ENCODE peak calls at places on chromosomes 2 and 18, in nine cellular contexts. One of them, this sample, is unnamed.
A peak's percentile ranks its signal among the peaks of the same experiment; 100 is the strongest.

GRCh38 chr2:157866666-157867642 is 9.2 kb downstream of the ACVR1 start:
- DNase-seq in neural progenitor cell: no peak
- DNase-seq in cardiac muscle cell: no peak
- DNase-seq in GM12865: no peak
- DNase-seq in GM06990: no peak
- DNase-seq in OCI-LY7: no peak
- DNase-seq in cardiac fibroblast: no peak
- DNase-seq in epithelial cell of esophagus: no peak
- DNase-seq in upper lobe of left lung: no peak
- DNase-seq in this sample: no peak

GRCh38 chr18:50970006-50970405 is 2.2 kb downstream of the ELAC1 start:
- DNase-seq in GM06990: no peak
- DNase-seq in neural progenitor cell: no peak
- DNase-seq in upper lobe of left lung: no peak
- DNase-seq in OCI-LY7: no peak
- DNase-seq in cardiac muscle cell: no peak
- DNase-seq in epithelial cell of esophagus: peak; percentile 51
- DNase-seq in GM12865: no peak
- DNase-seq in cardiac fibroblast: no peak
- DNase-seq in this sample: no peak

GRCh38 chr2:72998234-72998651 is 73.3 kb downstream of the SFXN5 start:
- DNase-seq in neural progenitor cell: no peak
- DNase-seq in GM12865: no peak
- DNase-seq in cardiac muscle cell: no peak
- DNase-seq in cardiac fibroblast: no peak
- DNase-seq in GM06990: no peak
- DNase-seq in epithelial cell of esophagus: no peak
- DNase-seq in upper lobe of left lung: no peak
- DNase-seq in OCI-LY7: no peak
- DNase-seq in this sample: no peak

GRCh38 chr2:2950403-2950952 is 427.1 kb downstream of the EIPR1 start:
- DNase-seq in cardiac muscle cell: no peak
- DNase-seq in OCI-LY7: no peak
- DNase-seq in upper lobe of left lung: no peak
- DNase-seq in epithelial cell of esophagus: no peak
- DNase-seq in GM06990: no peak
- DNase-seq in neural progenitor cell: no peak
- DNase-seq in GM12865: no peak
- DNase-seq in cardiac fibroblast: no peak
- DNase-seq in this sample: no peak

GRCh38 chr18:45835057-45835634 is 9.7 kb downstream of the SIGLEC15 start:
- DNase-seq in OCI-LY7: no peak
- DNase-seq in GM12865: no peak
- DNase-seq in GM06990: no peak
- DNase-seq in cardiac fibroblast: no peak
- DNase-seq in neural progenitor cell: no peak
- DNase-seq in cardiac muscle cell: no peak
- DNase-seq in epithelial cell of esophagus: no peak
- DNase-seq in upper lobe of left lung: no peak
- DNase-seq in this sample: no peak

GRCh38 chr2:240157147-240157470 is 16.7 kb upstream of the OTOS start:
- DNase-seq in OCI-LY7: no peak
- DNase-seq in GM12865: no peak
- DNase-seq in cardiac muscle cell: no peak
- DNase-seq in GM06990: no peak
- DNase-seq in upper lobe of left lung: no peak
- DNase-seq in neural progenitor cell: no peak
- DNase-seq in cardiac fibroblast: no peak
- DNase-seq in epithelial cell of esophagus: no peak
- DNase-seq in this sample: no peak

GRCh38 chr2:8043295-8043694 is 638.6 kb upstream of the ID2 start:
- DNase-seq in cardiac fibroblast: no peak
- DNase-seq in GM06990: no peak
- DNase-seq in GM12865: no peak
- DNase-seq in cardiac muscle cell: no peak
- DNase-seq in epithelial cell of esophagus: no peak
- DNase-seq in OCI-LY7: no peak
- DNase-seq in neural progenitor cell: no peak
- DNase-seq in upper lobe of left lung: no peak
- DNase-seq in this sample: no peak

GRCh38 chr18:34818069-34818468 is 108.0 kb downstream of the DTNA start:
- DNase-seq in cardiac muscle cell: no peak
- DNase-seq in upper lobe of left lung: no peak
- DNase-seq in neural progenitor cell: no peak
- DNase-seq in cardiac fibroblast: no peak
- DNase-seq in epithelial cell of esophagus: no peak
- DNase-seq in GM12865: no peak
- DNase-seq in OCI-LY7: no peak
- DNase-seq in GM06990: no peak
- DNase-seq in this sample: no peak

GRCh38 chr2:95346236-95346737 is 49.1 kb downstream of the KCNIP3 start:
- DNase-seq in neural progenitor cell: no peak
- DNase-seq in cardiac muscle cell: peak; percentile 80
- DNase-seq in OCI-LY7: no peak
- DNase-seq in GM06990: no peak
- DNase-seq in epithelial cell of esophagus: peak; percentile 49
- DNase-seq in cardiac fibroblast: peak; percentile 40
- DNase-seq in GM12865: no peak
- DNase-seq in upper lobe of left lung: peak; percentile 93
- DNase-seq in this sample: peak; percentile 67

GRCh38 chr2:7392076-7392787 is 475.0 kb downstream of the RNF144A start:
- DNase-seq in GM06990: no peak
- DNase-seq in upper lobe of left lung: no peak
- DNase-seq in GM12865: no peak
- DNase-seq in cardiac fibroblast: no peak
- DNase-seq in epithelial cell of esophagus: no peak
- DNase-seq in cardiac muscle cell: no peak
- DNase-seq in OCI-LY7: no peak
- DNase-seq in neural progenitor cell: no peak
- DNase-seq in this sample: no peak

GRCh38 chr2:219661955-219662395 is 34.5 kb downstream of the SLC4A3 start:
- DNase-seq in OCI-LY7: no peak
- DNase-seq in cardiac muscle cell: peak; percentile 74
- DNase-seq in GM06990: no peak
- DNase-seq in epithelial cell of esophagus: peak; percentile 88
- DNase-seq in upper lobe of left lung: no peak
- DNase-seq in cardiac fibroblast: peak; percentile 32
- DNase-seq in GM12865: peak; percentile 34
- DNase-seq in neural progenitor cell: no peak
- DNase-seq in this sample: no peak

GRCh38 chr2:7730990-7731389 is 813.8 kb downstream of the RNF144A start:
- DNase-seq in cardiac muscle cell: no peak
- DNase-seq in neural progenitor cell: no peak
- DNase-seq in GM12865: no peak
- DNase-seq in cardiac fibroblast: no peak
- DNase-seq in OCI-LY7: no peak
- DNase-seq in epithelial cell of esophagus: no peak
- DNase-seq in upper lobe of left lung: no peak
- DNase-seq in GM06990: no peak
- DNase-seq in this sample: no peak

GRCh38 chr18:13501896-13502295 is 224.5 kb downstream of the FAM210A start:
- DNase-seq in neural progenitor cell: no peak
- DNase-seq in upper lobe of left lung: no peak
- DNase-seq in cardiac muscle cell: no peak
- DNase-seq in GM12865: peak; percentile 80
- DNase-seq in OCI-LY7: peak; percentile 22
- DNase-seq in cardiac fibroblast: no peak
- DNase-seq in epithelial cell of esophagus: no peak
- DNase-seq in GM06990: peak; percentile 38
- DNase-seq in this sample: peak; percentile 66

GRCh38 chr2:23940262-23940975 is at the start of gene UBXN2A:
- DNase-seq in cardiac muscle cell: peak; percentile 88
- DNase-seq in cardiac fibroblast: peak; percentile 73
- DNase-seq in GM12865: peak; percentile 91
- DNase-seq in OCI-LY7: peak; percentile 89
- DNase-seq in GM06990: peak; percentile 93
- DNase-seq in epithelial cell of esophagus: peak; percentile 86
- DNase-seq in neural progenitor cell: peak; percentile 96
- DNase-seq in upper lobe of left lung: peak; percentile 97
- DNase-seq in this sample: peak; percentile 94

GRCh38 chr2:81327916-81328315 is 1023.4 kb upstream of the LRRTM1 start:
- DNase-seq in neural progenitor cell: no peak
- DNase-seq in GM06990: no peak
- DNase-seq in cardiac muscle cell: no peak
- DNase-seq in GM12865: no peak
- DNase-seq in epithelial cell of esophagus: no peak
- DNase-seq in upper lobe of left lung: no peak
- DNase-seq in OCI-LY7: no peak
- DNase-seq in cardiac fibroblast: no peak
- DNase-seq in this sample: no peak

GRCh38 chr2:81328968-81329367 is 1024.4 kb upstream of the LRRTM1 start:
- DNase-seq in epithelial cell of esophagus: no peak
- DNase-seq in GM12865: no peak
- DNase-seq in cardiac muscle cell: no peak
- DNase-seq in GM06990: no peak
- DNase-seq in cardiac fibroblast: no peak
- DNase-seq in upper lobe of left lung: no peak
- DNase-seq in neural progenitor cell: no peak
- DNase-seq in OCI-LY7: no peak
- DNase-seq in this sample: no peak

DNA sequence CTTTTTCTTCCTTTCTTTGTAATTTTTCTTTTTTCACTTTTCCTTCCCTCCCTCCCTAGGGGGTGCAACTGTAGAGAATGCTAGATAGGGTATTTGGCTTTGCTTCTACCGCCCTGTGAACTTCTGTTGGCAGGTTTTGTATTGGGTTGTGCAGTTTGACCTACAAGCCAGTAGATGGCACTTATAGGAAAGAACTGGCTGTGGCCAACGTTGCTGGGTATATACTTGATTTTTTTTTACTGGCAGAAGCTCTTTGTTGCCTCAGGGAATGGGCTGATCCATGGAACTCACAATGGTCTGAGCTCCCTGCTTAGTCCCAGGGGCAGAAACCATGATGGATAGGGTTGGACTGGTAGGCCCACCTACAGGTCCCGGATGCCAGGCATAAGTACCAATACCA is 1019.5 kb upstream of the LRRTM1 start:
- DNase-seq in cardiac fibroblast: peak; percentile 1
- DNase-seq in GM12865: peak; percentile 2
- DNase-seq in OCI-LY7: peak; percentile 1
- DNase-seq in upper lobe of left lung: no peak
- DNase-seq in epithelial cell of esophagus: peak; percentile 21
- DNase-seq in GM06990: no peak
- DNase-seq in neural progenitor cell: peak; percentile 62
- DNase-seq in cardiac muscle cell: peak; percentile 10
- DNase-seq in this sample: no peak
- TF ChIP-seq CTCF in cardiac fibroblast: no peak
- TF ChIP-seq CTCF in GM12865: no peak
- TF ChIP-seq CTCF in OCI-LY7: peak; percentile 63
- TF ChIP-seq CTCF in upper lobe of left lung: no peak
- TF ChIP-seq CTCF in epithelial cell of esophagus: peak; percentile 11
- TF ChIP-seq CTCF in GM06990: peak; percentile 20
- TF ChIP-seq CTCF in neural progenitor cell: peak; percentile 64
- TF ChIP-seq CTCF in cardiac muscle cell: peak; percentile 12
- TF ChIP-seq CTCF in this sample: no peak

DNA sequence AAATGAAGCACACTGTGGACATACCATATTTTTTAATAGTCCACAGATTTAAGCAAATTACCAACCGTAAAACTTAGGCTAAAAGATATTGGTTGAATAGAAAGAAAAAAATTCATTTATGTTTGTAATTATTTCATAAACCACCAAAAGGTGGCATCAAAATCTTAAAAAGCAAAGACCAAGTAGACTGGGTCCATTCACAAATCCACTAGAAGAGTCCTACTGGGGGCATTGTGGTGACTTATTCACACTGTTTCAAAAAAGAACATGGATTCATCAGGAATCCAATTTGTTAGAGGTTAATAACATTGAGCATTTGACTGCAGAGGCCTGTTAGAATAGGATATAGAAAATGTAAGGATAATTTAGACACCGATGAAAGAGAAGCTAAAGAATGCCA is 194.9 kb upstream of the KYNU start:
- DNase-seq in cardiac muscle cell: peak; percentile 47
- DNase-seq in upper lobe of left lung: no peak
- DNase-seq in neural progenitor cell: no peak
- DNase-seq in OCI-LY7: no peak
- DNase-seq in cardiac fibroblast: peak; percentile 72
- DNase-seq in GM12865: peak; percentile 29
- DNase-seq in epithelial cell of esophagus: peak; percentile 47
- DNase-seq in GM06990: no peak
- DNase-seq in this sample: no peak
- TF ChIP-seq CTCF in cardiac muscle cell: peak; percentile 16
- TF ChIP-seq CTCF in upper lobe of left lung: no peak
- TF ChIP-seq CTCF in neural progenitor cell: peak; percentile 5
- TF ChIP-seq CTCF in OCI-LY7: peak; percentile 41
- TF ChIP-seq CTCF in cardiac fibroblast: peak; percentile 29
- TF ChIP-seq CTCF in GM12865: no peak
- TF ChIP-seq CTCF in epithelial cell of esophagus: peak; percentile 35
- TF ChIP-seq CTCF in GM06990: peak; percentile 5
- TF ChIP-seq CTCF in this sample: no peak

GRCh38 chr2:51790854-51791253 is 758.9 kb upstream of the NRXN1 start:
- DNase-seq in neural progenitor cell: no peak
- DNase-seq in epithelial cell of esophagus: no peak
- DNase-seq in GM12865: no peak
- DNase-seq in cardiac muscle cell: no peak
- DNase-seq in OCI-LY7: no peak
- DNase-seq in cardiac fibroblast: no peak
- DNase-seq in GM06990: no peak
- DNase-seq in upper lobe of left lung: no peak
- DNase-seq in this sample: no peak

GRCh38 chr2:51789908-51790307 is 758.0 kb upstream of the NRXN1 start:
- DNase-seq in epithelial cell of esophagus: peak; percentile 15
- DNase-seq in neural progenitor cell: no peak
- DNase-seq in GM12865: no peak
- DNase-seq in GM06990: no peak
- DNase-seq in OCI-LY7: no peak
- DNase-seq in cardiac muscle cell: no peak
- DNase-seq in cardiac fibroblast: peak; percentile 18
- DNase-seq in upper lobe of left lung: no peak
- DNase-seq in this sample: no peak

DNA sequence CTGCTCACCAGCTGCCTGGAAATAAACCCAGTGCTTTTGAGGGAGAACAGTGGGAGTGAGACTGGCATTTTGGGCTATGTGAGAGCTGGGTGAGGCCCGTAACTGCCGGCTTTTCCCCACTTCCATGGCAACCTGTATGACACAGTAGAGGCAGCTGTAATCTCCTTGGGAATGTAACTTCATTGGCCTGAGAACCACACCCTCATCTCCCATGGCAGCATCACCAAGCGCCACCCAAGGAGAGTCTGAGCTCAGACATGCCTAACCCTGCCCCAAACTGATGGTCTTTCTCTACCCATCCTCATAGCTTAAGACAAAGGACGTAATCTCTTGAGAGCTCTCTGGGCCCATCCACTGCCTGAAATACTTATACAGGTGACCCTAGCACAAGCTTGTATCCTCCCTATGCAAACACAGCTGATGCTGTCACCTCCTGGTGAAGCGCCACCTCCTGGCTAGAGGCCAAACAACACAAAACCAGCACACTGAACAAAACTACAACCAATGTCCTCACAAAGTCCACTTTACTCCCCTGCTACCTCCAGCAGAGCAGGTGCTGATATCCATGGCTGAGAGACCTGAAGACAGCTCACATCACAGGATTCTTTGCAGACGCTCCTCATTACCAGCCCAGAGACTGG is 763.4 kb upstream of the NRXN1 start:
- DNase-seq in neural progenitor cell: peak; percentile 57
- DNase-seq in GM06990: no peak
- DNase-seq in epithelial cell of esophagus: peak; percentile 32
- DNase-seq in upper lobe of left lung: no peak
- DNase-seq in cardiac muscle cell: peak; percentile 5
- DNase-seq in cardiac fibroblast: no peak
- DNase-seq in GM12865: no peak
- DNase-seq in OCI-LY7: peak; percentile 10
- DNase-seq in this sample: no peak
- TF ChIP-seq CTCF in neural progenitor cell: peak; percentile 71
- TF ChIP-seq CTCF in GM06990: no peak
- TF ChIP-seq CTCF in epithelial cell of esophagus: peak; percentile 47
- TF ChIP-seq CTCF in upper lobe of left lung: no peak
- TF ChIP-seq CTCF in cardiac muscle cell: peak; percentile 28
- TF ChIP-seq CTCF in cardiac fibroblast: peak; percentile 17
- TF ChIP-seq CTCF in GM12865: peak; percentile 22
- TF ChIP-seq CTCF in OCI-LY7: peak; percentile 77
- TF ChIP-seq CTCF in this sample: no peak

GRCh38 chr2:106257135-106257534 is 63.0 kb upstream of the UXS1 start:
- DNase-seq in epithelial cell of esophagus: no peak
- DNase-seq in OCI-LY7: no peak
- DNase-seq in GM06990: no peak
- DNase-seq in cardiac muscle cell: no peak
- DNase-seq in neural progenitor cell: no peak
- DNase-seq in upper lobe of left lung: no peak
- DNase-seq in GM12865: no peak
- DNase-seq in cardiac fibroblast: no peak
- DNase-seq in this sample: no peak
- TF ChIP-seq CTCF in epithelial cell of esophagus: no peak
- TF ChIP-seq CTCF in OCI-LY7: no peak
- TF ChIP-seq CTCF in GM06990: no peak
- TF ChIP-seq CTCF in cardiac muscle cell: no peak
- TF ChIP-seq CTCF in neural progenitor cell: no peak
- TF ChIP-seq CTCF in upper lobe of left lung: no peak
- TF ChIP-seq CTCF in GM12865: no peak
- TF ChIP-seq CTCF in cardiac fibroblast: no peak
- TF ChIP-seq CTCF in this sample: no peak

This sample was measured in GM20000.